ENCODE peak calls at places on chromosomes 6 and 20, in ten cellular contexts. One of them, this sample, is unnamed.

GRCh38 chr6:116997496-116997895 is 120.5 kb downstream of the RFX6 start:
- DNase-seq in psoas muscle: no peak
- DNase-seq in HCT116: no peak
- DNase-seq in heart left ventricle: no peak
- DNase-seq in ovary: no peak
- DNase-seq in heart right ventricle: no peak
- DNase-seq in breast epithelium: no peak
- DNase-seq in uterus: no peak
- DNase-seq in GM23338: no peak
- DNase-seq in gastrocnemius medialis: no peak
- DNase-seq in this sample: no peak

GRCh38 chr6:47180633-47181032 is 129.1 kb downstream of the TNFRSF21 start:
- DNase-seq in heart right ventricle: no peak
- DNase-seq in uterus: no peak
- DNase-seq in gastrocnemius medialis: no peak
- DNase-seq in breast epithelium: no peak
- DNase-seq in ovary: no peak
- DNase-seq in heart left ventricle: no peak
- DNase-seq in psoas muscle: no peak
- DNase-seq in GM23338: no peak
- DNase-seq in HCT116: peak; percentile 47
- DNase-seq in this sample: peak; percentile 65

GRCh38 chr6:138410048-138410735 is 6.2 kb downstream of the HEBP2 start:
- DNase-seq in psoas muscle: peak; percentile 41
- DNase-seq in breast epithelium: no peak
- DNase-seq in GM23338: no peak
- DNase-seq in HCT116: no peak
- DNase-seq in heart right ventricle: no peak
- DNase-seq in uterus: peak; percentile 46
- DNase-seq in gastrocnemius medialis: peak; percentile 34
- DNase-seq in heart left ventricle: no peak
- DNase-seq in ovary: no peak
- DNase-seq in this sample: no peak

GRCh38 chr20:41524980-41525613 is 93.1 kb downstream of the CHD6 start:
- DNase-seq in uterus: peak; percentile 64
- DNase-seq in heart left ventricle: peak; percentile 84
- DNase-seq in heart right ventricle: peak; percentile 86
- DNase-seq in breast epithelium: peak; percentile 80
- DNase-seq in GM23338: no peak
- DNase-seq in HCT116: no peak
- DNase-seq in ovary: peak; percentile 65
- DNase-seq in gastrocnemius medialis: peak; percentile 27
- DNase-seq in psoas muscle: peak; percentile 67
- DNase-seq in this sample: no peak

GRCh38 chr6:34837500-34837899 is 45.6 kb downstream of the BLTP3A start:
- DNase-seq in uterus: no peak
- DNase-seq in heart right ventricle: no peak
- DNase-seq in breast epithelium: no peak
- DNase-seq in gastrocnemius medialis: no peak
- DNase-seq in GM23338: no peak
- DNase-seq in heart left ventricle: no peak
- DNase-seq in ovary: no peak
- DNase-seq in HCT116: no peak
- DNase-seq in psoas muscle: no peak
- DNase-seq in this sample: no peak

GRCh38 chr20:52049001-52049731 is 142.4 kb downstream of the ZFP64 start:
- DNase-seq in gastrocnemius medialis: no peak
- DNase-seq in HCT116: no peak
- DNase-seq in GM23338: peak; percentile 60
- DNase-seq in psoas muscle: no peak
- DNase-seq in uterus: no peak
- DNase-seq in heart right ventricle: no peak
- DNase-seq in breast epithelium: no peak
- DNase-seq in ovary: no peak
- DNase-seq in heart left ventricle: no peak
- DNase-seq in this sample: no peak

GRCh38 chr6:32046450-32047083 is 8.4 kb downstream of the CYP21A2 start:
- DNase-seq in heart right ventricle: peak; percentile 54
- DNase-seq in heart left ventricle: peak; percentile 52
- DNase-seq in psoas muscle: peak; percentile 64
- DNase-seq in HCT116: no peak
- DNase-seq in ovary: peak; percentile 78
- DNase-seq in uterus: peak; percentile 67
- DNase-seq in breast epithelium: no peak
- DNase-seq in GM23338: peak; percentile 50
- DNase-seq in gastrocnemius medialis: peak; percentile 46
- DNase-seq in this sample: peak; percentile 52

GRCh38 chr6:160132776-160133338 is 11.2 kb downstream of the SLC22A1 start:
- DNase-seq in heart left ventricle: no peak
- DNase-seq in breast epithelium: no peak
- DNase-seq in ovary: no peak
- DNase-seq in GM23338: no peak
- DNase-seq in uterus: no peak
- DNase-seq in gastrocnemius medialis: no peak
- DNase-seq in psoas muscle: no peak
- DNase-seq in heart right ventricle: no peak
- DNase-seq in HCT116: no peak
- DNase-seq in this sample: no peak

GRCh38 chr6:91376686-91377085 is 789.8 kb upstream of the MAP3K7 start:
- DNase-seq in GM23338: peak; percentile 8
- DNase-seq in uterus: no peak
- DNase-seq in heart right ventricle: no peak
- DNase-seq in HCT116: no peak
- DNase-seq in gastrocnemius medialis: no peak
- DNase-seq in ovary: no peak
- DNase-seq in heart left ventricle: no peak
- DNase-seq in psoas muscle: no peak
- DNase-seq in breast epithelium: no peak
- DNase-seq in this sample: no peak

GRCh38 chr20:56974499-56975250 is 291.8 kb downstream of the BMP7 start:
- DNase-seq in GM23338: peak; percentile 90
- DNase-seq in breast epithelium: peak; percentile 68
- DNase-seq in heart left ventricle: no peak
- DNase-seq in heart right ventricle: no peak
- DNase-seq in gastrocnemius medialis: no peak
- DNase-seq in ovary: no peak
- DNase-seq in HCT116: peak; percentile 47
- DNase-seq in psoas muscle: no peak
- DNase-seq in uterus: no peak
- DNase-seq in this sample: peak; percentile 74

DNA sequence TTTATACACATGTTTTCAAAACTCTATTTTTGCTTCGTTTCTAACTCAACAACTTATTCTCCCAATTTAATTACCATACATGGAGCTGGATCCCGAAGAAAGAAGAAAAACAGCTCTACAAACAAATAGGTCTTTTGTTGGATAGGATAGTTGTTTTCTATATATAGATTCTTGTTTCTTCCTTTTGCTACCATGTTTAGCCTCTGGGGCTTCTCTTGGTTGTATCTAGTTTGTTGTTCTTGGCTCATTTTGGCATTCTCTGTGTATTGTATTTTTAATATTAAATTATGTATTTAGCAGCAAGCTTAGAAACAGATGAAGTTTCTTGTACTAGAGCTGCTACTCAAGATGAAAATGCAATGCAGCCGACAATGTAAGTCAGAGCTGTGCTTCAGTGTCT is 60.9 kb downstream of the PLCB4 start:
- DNase-seq in heart right ventricle: no peak
- DNase-seq in uterus: no peak
- DNase-seq in gastrocnemius medialis: no peak
- DNase-seq in HCT116: no peak
- DNase-seq in heart left ventricle: no peak
- DNase-seq in breast epithelium: no peak
- DNase-seq in ovary: no peak
- DNase-seq in psoas muscle: no peak
- DNase-seq in GM23338: no peak
- DNase-seq in this sample: no peak
- H3K36me3 ChIP-seq in heart right ventricle: no peaks in the 10 kb centered on the region
- H3K36me3 ChIP-seq in uterus: no peaks in the 10 kb centered on the region
- H3K36me3 ChIP-seq in gastrocnemius medialis: no peaks in the 10 kb centered on the region
- H3K36me3 ChIP-seq in HCT116: no peaks in the 10 kb centered on the region
- H3K36me3 ChIP-seq in heart left ventricle: no peaks in the 10 kb centered on the region
- H3K36me3 ChIP-seq in breast epithelium: no peaks in the 10 kb centered on the region
- H3K36me3 ChIP-seq in ovary: no peaks in the 10 kb centered on the region
- H3K36me3 ChIP-seq in psoas muscle: no peaks in the 10 kb centered on the region
- H3K36me3 ChIP-seq in GM23338: peaks cover 4% of the 10 kb centered on the region
- H3K36me3 ChIP-seq in this sample: no peaks in the 10 kb centered on the region

DNA sequence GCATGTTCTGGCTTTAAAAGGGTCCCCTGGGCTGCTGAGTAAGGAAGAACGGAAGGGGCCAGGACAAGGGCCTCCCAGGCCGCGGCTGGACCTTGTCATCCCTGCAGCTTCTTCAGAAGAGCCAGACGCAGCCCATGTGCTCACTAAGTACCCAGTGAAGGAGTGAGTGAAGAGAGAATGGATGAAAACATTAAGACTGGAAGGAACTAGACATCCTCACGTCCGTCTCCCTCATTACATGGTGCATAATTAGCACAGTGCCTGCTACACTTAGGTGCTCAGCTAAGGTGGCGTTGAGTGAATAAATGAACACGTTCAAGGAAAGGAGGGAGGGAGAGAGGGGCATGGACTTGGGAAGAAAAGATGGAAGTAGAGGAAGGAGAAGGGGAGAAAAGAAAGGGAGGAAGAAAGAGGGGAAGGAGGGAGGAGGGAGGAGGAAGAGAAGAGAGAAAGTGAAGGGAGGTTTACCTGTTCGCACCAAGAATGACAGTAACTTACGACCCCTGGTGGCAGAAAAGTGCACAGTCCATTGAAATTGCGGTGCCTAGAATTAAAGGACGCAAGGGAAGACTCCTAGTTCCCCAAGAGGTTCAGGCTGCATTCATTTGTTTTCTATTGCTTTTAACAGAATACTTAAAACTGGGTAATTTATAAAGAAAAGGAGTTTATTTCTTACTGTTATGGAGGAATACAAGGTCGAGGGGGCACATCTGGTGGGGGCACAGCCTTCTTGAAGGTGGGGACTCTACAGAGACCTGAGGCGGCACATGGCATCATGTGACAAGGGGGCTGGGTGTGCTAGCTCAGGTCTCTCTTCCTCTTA is 8.0 kb downstream of the TP53RK start:
- DNase-seq in heart right ventricle: peak; percentile 40
- DNase-seq in GM23338: peak; percentile 88
- DNase-seq in HCT116: no peak
- DNase-seq in gastrocnemius medialis: no peak
- DNase-seq in breast epithelium: peak; percentile 62
- DNase-seq in ovary: peak; percentile 53
- DNase-seq in heart left ventricle: peak; percentile 35
- DNase-seq in psoas muscle: no peak
- DNase-seq in uterus: peak; percentile 31
- DNase-seq in this sample: no peak
- TF ChIP-seq CTCF in heart right ventricle: peak; percentile 63
- TF ChIP-seq CTCF in GM23338: peak; percentile 83
- TF ChIP-seq CTCF in HCT116: peak; percentile 83
- TF ChIP-seq CTCF in gastrocnemius medialis: peak; percentile 33
- TF ChIP-seq CTCF in breast epithelium: peak; percentile 77
- TF ChIP-seq CTCF in ovary: peak; percentile 57
- TF ChIP-seq CTCF in heart left ventricle: peak; percentile 76
- TF ChIP-seq CTCF in psoas muscle: peak; percentile 59
- TF ChIP-seq CTCF in uterus: peak; percentile 60
- TF ChIP-seq CTCF in this sample: peak; percentile 99

DNA sequence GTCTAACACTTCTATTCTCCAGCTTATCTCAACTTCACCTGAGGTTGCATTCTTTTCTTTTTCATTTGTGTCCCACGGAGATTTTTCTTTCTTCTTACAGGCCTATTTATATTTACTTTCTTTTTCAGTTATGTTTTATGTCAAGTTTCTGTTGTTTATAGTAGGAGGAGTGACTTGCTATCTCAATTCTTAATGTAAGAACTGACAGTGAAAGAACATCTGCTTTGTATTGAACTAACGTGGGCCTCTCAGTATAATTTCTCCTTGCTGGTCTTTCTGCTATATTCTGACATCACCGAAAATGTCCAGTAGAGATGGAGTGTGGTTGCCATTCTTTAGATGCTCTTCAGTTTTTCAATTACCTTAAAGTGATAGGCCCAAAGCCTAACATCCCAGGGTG is 521.7 kb downstream of the EPM2A start:
- DNase-seq in ovary: no peak
- DNase-seq in breast epithelium: no peak
- DNase-seq in psoas muscle: no peak
- DNase-seq in GM23338: no peak
- DNase-seq in heart left ventricle: no peak
- DNase-seq in uterus: no peak
- DNase-seq in gastrocnemius medialis: no peak
- DNase-seq in heart right ventricle: no peak
- DNase-seq in HCT116: no peak
- DNase-seq in this sample: no peak
- H3K27ac ChIP-seq in ovary: no peak overlapping the region
- H3K27ac ChIP-seq in breast epithelium: no peak overlapping the region
- H3K27ac ChIP-seq in psoas muscle: no peak overlapping the region
- H3K27ac ChIP-seq in GM23338: no peak overlapping the region
- H3K27ac ChIP-seq in heart left ventricle: no peak overlapping the region
- H3K27ac ChIP-seq in uterus: no peak overlapping the region
- H3K27ac ChIP-seq in gastrocnemius medialis: no peak overlapping the region
- H3K27ac ChIP-seq in heart right ventricle: no peak overlapping the region
- H3K27ac ChIP-seq in HCT116: no peak overlapping the region
- H3K27ac ChIP-seq in this sample: no peak overlapping the region

DNA sequence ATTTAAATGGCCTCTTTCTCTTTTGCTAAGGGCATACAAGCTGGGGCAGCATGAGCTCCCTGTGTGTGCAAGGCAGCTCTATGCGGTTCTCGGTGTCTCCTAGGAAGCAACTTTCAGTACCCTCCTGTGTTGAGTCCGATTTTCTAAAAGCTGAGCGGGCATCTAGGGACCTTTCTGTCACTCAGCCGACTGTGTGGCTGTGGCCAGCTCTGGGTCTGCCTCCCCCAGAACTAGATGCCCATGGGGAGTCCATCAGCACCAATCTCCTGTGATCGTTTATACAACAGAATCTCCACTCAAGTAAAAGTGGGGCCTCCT is 7.5 kb downstream of the NELFCD start:
- DNase-seq in psoas muscle: no peak
- DNase-seq in gastrocnemius medialis: no peak
- DNase-seq in HCT116: no peak
- DNase-seq in breast epithelium: no peak
- DNase-seq in heart left ventricle: peak; percentile 2
- DNase-seq in heart right ventricle: no peak
- DNase-seq in GM23338: no peak
- DNase-seq in ovary: no peak
- DNase-seq in uterus: no peak
- DNase-seq in this sample: peak; percentile 59
- H3K36me3 ChIP-seq in psoas muscle: peaks cover 79% of the 10 kb centered on the region
- H3K36me3 ChIP-seq in gastrocnemius medialis: no peaks in the 10 kb centered on the region
- H3K36me3 ChIP-seq in HCT116: peaks cover 59% of the 10 kb centered on the region
- H3K36me3 ChIP-seq in breast epithelium: peaks cover 13% of the 10 kb centered on the region
- H3K36me3 ChIP-seq in heart left ventricle: peaks cover 80% of the 10 kb centered on the region
- H3K36me3 ChIP-seq in heart right ventricle: peaks cover 70% of the 10 kb centered on the region
- H3K36me3 ChIP-seq in GM23338: peaks cover 55% of the 10 kb centered on the region
- H3K36me3 ChIP-seq in ovary: no peaks in the 10 kb centered on the region
- H3K36me3 ChIP-seq in uterus: no peaks in the 10 kb centered on the region
- H3K36me3 ChIP-seq in this sample: peaks cover 95% of the 10 kb centered on the region

DNA sequence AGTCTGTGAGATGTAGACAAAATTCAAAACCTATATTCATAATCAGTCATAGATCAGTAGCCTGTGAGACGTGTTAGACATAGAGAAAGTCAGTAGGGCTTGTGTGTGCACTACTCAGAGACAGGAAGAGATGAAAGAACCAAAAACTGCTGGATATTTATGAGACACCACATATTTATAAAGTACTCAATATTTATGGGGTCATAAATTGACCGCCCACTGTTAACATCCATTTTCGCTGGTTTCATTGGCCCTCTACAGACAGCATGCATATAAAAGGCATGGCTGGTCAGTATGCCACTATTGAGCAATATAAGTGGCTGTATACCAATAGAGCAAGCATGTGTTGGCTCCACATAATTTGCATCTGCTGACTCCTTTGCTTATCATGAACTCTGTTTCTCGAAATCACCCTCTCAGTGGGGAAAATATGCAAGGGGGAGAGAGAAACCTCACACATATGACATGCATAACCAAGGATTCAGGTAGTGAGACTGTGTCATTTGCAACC is 110.3 kb upstream of the BTN3A2 start:
- DNase-seq in breast epithelium: no peak
- DNase-seq in HCT116: no peak
- DNase-seq in ovary: no peak
- DNase-seq in psoas muscle: no peak
- DNase-seq in heart right ventricle: no peak
- DNase-seq in uterus: no peak
- DNase-seq in GM23338: no peak
- DNase-seq in gastrocnemius medialis: no peak
- DNase-seq in heart left ventricle: no peak
- DNase-seq in this sample: no peak
- TF ChIP-seq CTCF in breast epithelium: no peak
- TF ChIP-seq CTCF in HCT116: no peak
- TF ChIP-seq CTCF in ovary: no peak
- TF ChIP-seq CTCF in psoas muscle: no peak
- TF ChIP-seq CTCF in heart right ventricle: no peak
- TF ChIP-seq CTCF in uterus: no peak
- TF ChIP-seq CTCF in GM23338: no peak
- TF ChIP-seq CTCF in gastrocnemius medialis: no peak
- TF ChIP-seq CTCF in heart left ventricle: no peak
- TF ChIP-seq CTCF in this sample: no peak